ENCODE peak calls at places on chromosomes 5 and 9, in nine cellular contexts. D is NCI-H1092; E is upper lobe of left lung; M is EL; G is activated CD8-positive, alpha-beta memory T cell treated with anti-CD3 and anti-CD28 coated beads for 48 hours; W is LoVo; I is aorta; S is Caki2; R is HFF-Myc. K is an unnamed sample.

GRCh38 chr5:6573651-6574101 is 59.2 kb downstream of the NSUN2 start:
- DNase-seq in D (peak; percentile 21), E (peak; percentile 40), M (no peak), G (no peak), W (no peak), I (no peak), S (no peak), R (no peak), K (no peak)

GRCh38 chr5:7392401-7393024 is 3.4 kb upstream of the ADCY2 start:
- DNase-seq in D (peak; percentile 56), E (no peak), M (no peak), G (no peak), W (peak; percentile 37), I (no peak), S (peak; percentile 33), R (peak; percentile 20), K (peak; percentile 46)

GRCh38 chr5:135835766-135836165 is 1.3 kb downstream of the SLC25A48 start:
- DNase-seq in D (no peak), E (no peak), M (no peak), G (no peak), W (no peak), I (no peak), S (no peak), R (no peak), K (no peak)

GRCh38 chr5:177526191-177526590 is 9.4 kb upstream of the DDX41 start:
- DNase-seq in D (no peak), E (no peak), M (no peak), G (no peak), W (no peak), I (peak; percentile 28), S (no peak), R (no peak), K (no peak)

GRCh38 chr5:90153031-90153430 is 256.5 kb downstream of the CETN3 start:
- DNase-seq in D (no peak), E (no peak), M (no peak), G (no peak), W (no peak), I (no peak), S (no peak), R (no peak), K (no peak)

GRCh38 chr5:118891252-118891651 is 97.1 kb downstream of the DTWD2 start:
- DNase-seq in D (peak; percentile 39), E (no peak), M (no peak), G (no peak), W (no peak), I (no peak), S (no peak), R (no peak), K (no peak)

GRCh38 chr9:73125651-73126050 is 26.0 kb upstream of the ANXA1 start:
- DNase-seq in D (no peak), E (no peak), M (peak; percentile 30), G (no peak), W (no peak), I (no peak), S (no peak), R (no peak), K (no peak)

GRCh38 chr5:149403923-149404745 is 25.0 kb upstream of the IL17B start:
- DNase-seq in D (no peak), E (no peak), M (peak; percentile 88), G (no peak), W (no peak), I (peak; percentile 35), S (no peak), R (no peak), K (peak; percentile 21)

GRCh38 chr5:36878421-36879088 is 2.0 kb downstream of the NIPBL start:
- DNase-seq in D (no peak), E (no peak), M (peak; percentile 71), G (no peak), W (peak; percentile 20), I (no peak), S (no peak), R (no peak), K (no peak)

GRCh38 chr5:40681351-40682311 is 1.9 kb downstream of the PTGER4 start:
- DNase-seq in D (no peak), E (peak; percentile 90), M (peak; percentile 24), G (no peak), W (no peak), I (peak; percentile 73), S (no peak), R (no peak), K (no peak)

GRCh38 chr5:54021413-54022155 is 288.8 kb downstream of the ARL15 start:
- DNase-seq in D (no peak), E (no peak), M (peak; percentile 44), G (no peak), W (no peak), I (no peak), S (no peak), R (no peak), K (no peak)

GRCh38 chr5:166648736-166649135 is 1642.7 kb upstream of the WWC1 start:
- DNase-seq in D (no peak), E (no peak), M (no peak), G (no peak), W (no peak), I (no peak), S (no peak), R (no peak), K (no peak)

GRCh38 chr9:37992924-37993349 is 76.1 kb downstream of the SHB start:
- DNase-seq in D (no peak), E (no peak), M (no peak), G (no peak), W (no peak), I (peak; percentile 76), S (no peak), R (no peak), K (no peak)

GRCh38 chr9:105711867-105712266 is 17.5 kb downstream of the TMEM38B start:
- DNase-seq in D (no peak), E (no peak), M (no peak), G (no peak), W (no peak), I (no peak), S (no peak), R (no peak), K (no peak)

GRCh38 chr5:77920350-77921046 is 144.4 kb upstream of the TBCA start:
- DNase-seq in D (no peak), E (no peak), M (no peak), G (no peak), W (no peak), I (no peak), S (no peak), R (no peak), K (no peak)

GRCh38 chr5:79346420-79346824 is 110.5 kb downstream of the JMY start:
- DNase-seq in D (no peak), E (no peak), M (peak; percentile 79), G (no peak), W (peak; percentile 64), I (no peak), S (peak; percentile 31), R (peak; percentile 30), K (peak; percentile 60)

GRCh38 chr5:177520271-177520670 is 3.5 kb upstream of the DDX41 start:
- DNase-seq in D (no peak), E (no peak), M (no peak), G (no peak), W (no peak), I (peak; percentile 29), S (no peak), R (no peak), K (no peak)

GRCh38 chr9:75488082-75488713 is 399.9 kb downstream of the OSTF1 start:
- DNase-seq in D (no peak), E (no peak), M (no peak), G (no peak), W (no peak), I (no peak), S (no peak), R (no peak), K (no peak)

GRCh38 chr9:91477106-91477505 is 53.5 kb upstream of the NFIL3 start:
- DNase-seq in D (no peak), E (no peak), M (no peak), G (no peak), W (no peak), I (no peak), S (no peak), R (no peak), K (no peak)

GRCh38 chr5:132473019-132473531 is 17.5 kb downstream of the IRF1 start:
- DNase-seq in D (no peak), E (peak; percentile 81), M (no peak), G (peak; percentile 65), W (no peak), I (peak; percentile 70), S (no peak), R (no peak), K (no peak)

GRCh38 chr5:140130949-140131733 is 5.4 kb downstream of the IGIP start:
- DNase-seq in D (no peak), E (no peak), M (no peak), G (no peak), W (no peak), I (no peak), S (no peak), R (no peak), K (no peak)

GRCh38 chr5:124643306-124643705 is 103.1 kb downstream of the ZNF608 start:
- DNase-seq in D (no peak), E (no peak), M (no peak), G (no peak), W (no peak), I (no peak), S (no peak), R (no peak), K (no peak)

GRCh38 chr5:139100825-139101224 is 97.3 kb downstream of the SIL1 start:
- DNase-seq in D (no peak), E (no peak), M (peak; percentile 64), G (no peak), W (no peak), I (no peak), S (peak; percentile 14), R (peak; percentile 6), K (peak; percentile 31)

GRCh38 chr9:136105398-136106135 is 10.5 kb upstream of the NACC2 start:
- DNase-seq in D (no peak), E (peak; percentile 69), M (peak; percentile 48), G (no peak), W (no peak), I (no peak), S (no peak), R (no peak), K (no peak)

GRCh38 chr9:136046555-136046921 is 48.6 kb downstream of the NACC2 start:
- DNase-seq in D (no peak), E (no peak), M (no peak), G (no peak), W (no peak), I (no peak), S (no peak), R (no peak), K (no peak)

GRCh38 chr5:111680737-111681413 is 76.1 kb downstream of the NREP start:
- DNase-seq in D (no peak), E (no peak), M (peak; percentile 97), G (no peak), W (peak; percentile 78), I (peak; percentile 63), S (peak; percentile 90), R (peak; percentile 95), K (peak; percentile 49)

GRCh38 chr9:84940294-84940693 is 270.8 kb downstream of the NTRK2 start:
- DNase-seq in D (no peak), E (no peak), M (peak; percentile 5), G (no peak), W (no peak), I (no peak), S (peak; percentile 77), R (no peak), K (no peak)

GRCh38 chr5:128038641-128039040 is 44.9 kb upstream of the SLC12A2 start:
- DNase-seq in D (no peak), E (no peak), M (peak; percentile 66), G (no peak), W (peak; percentile 78), I (no peak), S (no peak), R (no peak), K (peak; percentile 58)

GRCh38 chr5:60504342-60504741 is 195.6 kb downstream of the DEPDC1B start:
- DNase-seq in D (no peak), E (no peak), M (no peak), G (no peak), W (no peak), I (no peak), S (no peak), R (no peak), K (no peak)

GRCh38 chr5:53893626-53894025 is 333.2 kb downstream of the NDUFS4 start:
- DNase-seq in D (no peak), E (no peak), M (no peak), G (no peak), W (no peak), I (no peak), S (no peak), R (no peak), K (no peak)

K was measured in A549.